ENCODE peak calls at places on chromosomes 1 and 21, in seven cellular contexts. One of them, this sample, is unnamed.

GRCh38 chr1:67019600-67020136 is 34.3 kb downstream of the SLC35D1 start:
- DNase-seq in aorta: no peak
- DNase-seq in gastrocnemius medialis: no peak
- DNase-seq in adrenal gland: no peak
- DNase-seq in A549: no peak
- DNase-seq in BE2C: peak; percentile 34
- DNase-seq in CD4-positive, CD25-positive, alpha-beta regulatory T cell: no peak
- DNase-seq in this sample: no peak

GRCh38 chr1:44323952-44324351 is 31.1 kb downstream of the ERI3 start:
- DNase-seq in aorta: no peak
- DNase-seq in gastrocnemius medialis: peak; percentile 55
- DNase-seq in adrenal gland: no peak
- DNase-seq in A549: no peak
- DNase-seq in BE2C: no peak
- DNase-seq in CD4-positive, CD25-positive, alpha-beta regulatory T cell: no peak
- DNase-seq in this sample: no peak

GRCh38 chr21:19290328-19290727 is 886.7 kb upstream of the TMPRSS15 start:
- DNase-seq in aorta: no peak
- DNase-seq in gastrocnemius medialis: no peak
- DNase-seq in adrenal gland: no peak
- DNase-seq in A549: no peak
- DNase-seq in BE2C: no peak
- DNase-seq in CD4-positive, CD25-positive, alpha-beta regulatory T cell: no peak
- DNase-seq in this sample: no peak

GRCh38 chr1:25583519-25584370 is 32.8 kb upstream of the MAN1C1 start:
- DNase-seq in aorta: no peak
- DNase-seq in gastrocnemius medialis: no peak
- DNase-seq in adrenal gland: no peak
- DNase-seq in A549: no peak
- DNase-seq in BE2C: no peak
- DNase-seq in CD4-positive, CD25-positive, alpha-beta regulatory T cell: no peak
- DNase-seq in this sample: no peak

GRCh38 chr1:21335750-21336168 is 45.5 kb upstream of the ECE1 start:
- DNase-seq in aorta: no peak
- DNase-seq in gastrocnemius medialis: no peak
- DNase-seq in adrenal gland: peak; percentile 71
- DNase-seq in A549: no peak
- DNase-seq in BE2C: peak; percentile 82
- DNase-seq in CD4-positive, CD25-positive, alpha-beta regulatory T cell: no peak
- DNase-seq in this sample: peak; percentile 90

GRCh38 chr1:215793210-215793609 is 226.1 kb downstream of the KCTD3 start:
- DNase-seq in aorta: no peak
- DNase-seq in gastrocnemius medialis: no peak
- DNase-seq in adrenal gland: no peak
- DNase-seq in A549: no peak
- DNase-seq in BE2C: no peak
- DNase-seq in CD4-positive, CD25-positive, alpha-beta regulatory T cell: no peak
- DNase-seq in this sample: no peak

GRCh38 chr1:41670558-41670957 is 186.1 kb upstream of the EDN2 start:
- DNase-seq in aorta: no peak
- DNase-seq in gastrocnemius medialis: no peak
- DNase-seq in adrenal gland: no peak
- DNase-seq in A549: peak; percentile 11
- DNase-seq in BE2C: no peak
- DNase-seq in CD4-positive, CD25-positive, alpha-beta regulatory T cell: no peak
- DNase-seq in this sample: peak; percentile 57

GRCh38 chr1:8370046-8370881 is 52.4 kb downstream of the SLC45A1 start:
- DNase-seq in aorta: no peak
- DNase-seq in gastrocnemius medialis: peak; percentile 20
- DNase-seq in adrenal gland: peak; percentile 14
- DNase-seq in A549: no peak
- DNase-seq in BE2C: no peak
- DNase-seq in CD4-positive, CD25-positive, alpha-beta regulatory T cell: no peak
- DNase-seq in this sample: no peak

GRCh38 chr1:210764536-210764935 is 369.4 kb downstream of the KCNH1 start:
- DNase-seq in aorta: no peak
- DNase-seq in gastrocnemius medialis: no peak
- DNase-seq in adrenal gland: no peak
- DNase-seq in A549: no peak
- DNase-seq in BE2C: no peak
- DNase-seq in CD4-positive, CD25-positive, alpha-beta regulatory T cell: no peak
- DNase-seq in this sample: no peak

GRCh38 chr21:25639922-25640670 is 1.0 kb downstream of the JAM2 start:
- DNase-seq in aorta: peak; percentile 50
- DNase-seq in gastrocnemius medialis: no peak
- DNase-seq in adrenal gland: peak; percentile 46
- DNase-seq in A549: no peak
- DNase-seq in BE2C: peak; percentile 85
- DNase-seq in CD4-positive, CD25-positive, alpha-beta regulatory T cell: no peak
- DNase-seq in this sample: no peak

GRCh38 chr1:48679868-48680267 is 96.8 kb downstream of the BEND5 start:
- DNase-seq in aorta: no peak
- DNase-seq in gastrocnemius medialis: no peak
- DNase-seq in adrenal gland: no peak
- DNase-seq in A549: no peak
- DNase-seq in BE2C: no peak
- DNase-seq in CD4-positive, CD25-positive, alpha-beta regulatory T cell: no peak
- DNase-seq in this sample: no peak

GRCh38 chr1:100496896-100497295 is 41.0 kb upstream of the GPR88 start:
- DNase-seq in aorta: no peak
- DNase-seq in gastrocnemius medialis: no peak
- DNase-seq in adrenal gland: no peak
- DNase-seq in A549: no peak
- DNase-seq in BE2C: no peak
- DNase-seq in CD4-positive, CD25-positive, alpha-beta regulatory T cell: no peak
- DNase-seq in this sample: no peak

GRCh38 chr1:204987689-204988088 is 55.3 kb upstream of the CNTN2 start:
- DNase-seq in aorta: no peak
- DNase-seq in gastrocnemius medialis: no peak
- DNase-seq in adrenal gland: no peak
- DNase-seq in A549: no peak
- DNase-seq in BE2C: no peak
- DNase-seq in CD4-positive, CD25-positive, alpha-beta regulatory T cell: no peak
- DNase-seq in this sample: no peak

GRCh38 chr21:45103966-45104520 is 29.7 kb downstream of the ADARB1 start:
- DNase-seq in aorta: no peak
- DNase-seq in gastrocnemius medialis: no peak
- DNase-seq in adrenal gland: no peak
- DNase-seq in A549: no peak
- DNase-seq in BE2C: no peak
- DNase-seq in CD4-positive, CD25-positive, alpha-beta regulatory T cell: no peak
- DNase-seq in this sample: no peak

GRCh38 chr1:237684236-237684635 is 206.5 kb downstream of the ZP4 start:
- DNase-seq in aorta: no peak
- DNase-seq in gastrocnemius medialis: no peak
- DNase-seq in adrenal gland: no peak
- DNase-seq in A549: peak; percentile 17
- DNase-seq in BE2C: no peak
- DNase-seq in CD4-positive, CD25-positive, alpha-beta regulatory T cell: no peak
- DNase-seq in this sample: no peak

GRCh38 chr1:234433563-234434285 is 45.3 kb downstream of the TARBP1 start:
- DNase-seq in aorta: no peak
- DNase-seq in gastrocnemius medialis: no peak
- DNase-seq in adrenal gland: no peak
- DNase-seq in A549: peak; percentile 60
- DNase-seq in BE2C: no peak
- DNase-seq in CD4-positive, CD25-positive, alpha-beta regulatory T cell: no peak
- DNase-seq in this sample: no peak

GRCh38 chr1:213448360-213448759 is 397.3 kb downstream of the RPS6KC1 start:
- DNase-seq in aorta: no peak
- DNase-seq in gastrocnemius medialis: no peak
- DNase-seq in adrenal gland: no peak
- DNase-seq in A549: no peak
- DNase-seq in BE2C: no peak
- DNase-seq in CD4-positive, CD25-positive, alpha-beta regulatory T cell: no peak
- DNase-seq in this sample: no peak

GRCh38 chr1:33527934-33528333 is 55.5 kb downstream of the ZSCAN20 start:
- DNase-seq in aorta: no peak
- DNase-seq in gastrocnemius medialis: no peak
- DNase-seq in adrenal gland: no peak
- DNase-seq in A549: no peak
- DNase-seq in BE2C: no peak
- DNase-seq in CD4-positive, CD25-positive, alpha-beta regulatory T cell: no peak
- DNase-seq in this sample: no peak
- H3K4me1 ChIP-seq in aorta: no peaks in the 10 kb centered on the region
- H3K4me1 ChIP-seq in gastrocnemius medialis: no peaks in the 10 kb centered on the region
- H3K4me1 ChIP-seq in adrenal gland: no peaks in the 10 kb centered on the region
- H3K4me1 ChIP-seq in A549: no peaks in the 10 kb centered on the region
- H3K4me1 ChIP-seq in BE2C: no peaks in the 10 kb centered on the region
- H3K4me1 ChIP-seq in CD4-positive, CD25-positive, alpha-beta regulatory T cell: no peaks in the 10 kb centered on the region
- H3K4me1 ChIP-seq in this sample: no peaks in the 10 kb centered on the region

DNA sequence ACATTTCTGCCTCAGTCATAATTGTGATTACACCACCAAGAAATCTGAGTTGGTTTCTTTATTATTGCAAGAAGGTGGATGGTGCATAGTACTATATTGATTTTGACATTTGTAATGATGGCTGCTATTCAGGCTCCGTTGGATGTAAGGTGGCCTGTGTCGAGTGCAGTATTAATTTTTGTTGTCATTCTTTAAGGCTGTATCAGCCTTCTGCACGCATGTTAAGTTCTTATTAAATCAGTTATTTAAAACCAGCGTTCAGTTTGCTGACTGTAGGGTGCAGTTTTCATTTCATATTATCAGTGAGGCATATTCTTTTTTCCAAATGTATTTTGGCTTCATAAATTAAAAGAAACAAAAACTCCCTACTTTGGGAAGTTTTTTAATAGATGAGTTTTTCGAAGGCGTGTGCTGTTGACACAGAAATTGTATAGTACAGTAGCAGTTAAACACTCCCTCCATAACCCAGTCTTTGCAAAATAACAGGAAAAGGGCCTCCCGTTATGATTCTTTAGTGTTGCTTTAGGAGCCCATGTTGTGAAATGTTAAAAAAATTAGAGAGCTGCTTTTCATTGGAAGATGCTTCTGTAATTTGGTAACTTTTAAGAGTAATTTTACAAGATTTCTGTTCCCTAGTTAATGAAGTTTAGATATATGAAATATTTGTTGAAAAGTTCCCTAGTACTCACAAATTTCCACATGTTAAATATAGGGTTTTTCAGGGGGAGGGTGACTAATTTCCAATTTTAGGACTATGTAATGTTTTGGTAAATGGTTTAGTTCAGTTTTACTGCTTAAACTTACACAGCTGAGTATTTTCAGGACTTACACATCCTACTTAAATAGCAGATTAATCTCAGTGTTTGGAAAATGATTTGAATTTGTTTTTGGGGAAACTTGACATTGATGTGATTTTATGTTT is 1.9 kb downstream of the CAMSAP2 start:
- DNase-seq in aorta: no peak
- DNase-seq in gastrocnemius medialis: no peak
- DNase-seq in adrenal gland: no peak
- DNase-seq in A549: no peak
- DNase-seq in BE2C: no peak
- DNase-seq in CD4-positive, CD25-positive, alpha-beta regulatory T cell: no peak
- DNase-seq in this sample: no peak
- H3K4me1 ChIP-seq in aorta: peaks cover 3% of the 10 kb centered on the region
- H3K4me1 ChIP-seq in gastrocnemius medialis: peaks cover 34% of the 10 kb centered on the region
- H3K4me1 ChIP-seq in adrenal gland: peaks cover 23% of the 10 kb centered on the region
- H3K4me1 ChIP-seq in A549: peaks cover 38% of the 10 kb centered on the region
- H3K4me1 ChIP-seq in BE2C: peaks cover 12% of the 10 kb centered on the region
- H3K4me1 ChIP-seq in CD4-positive, CD25-positive, alpha-beta regulatory T cell: peaks cover 25% of the 10 kb centered on the region
- H3K4me1 ChIP-seq in this sample: peaks cover 44% of the 10 kb centered on the region

GRCh38 chr1:84541679-84542078 is 32.6 kb downstream of the CTBS start:
- DNase-seq in aorta: no peak
- DNase-seq in gastrocnemius medialis: no peak
- DNase-seq in adrenal gland: no peak
- DNase-seq in A549: peak; percentile 32
- DNase-seq in BE2C: no peak
- DNase-seq in CD4-positive, CD25-positive, alpha-beta regulatory T cell: no peak
- DNase-seq in this sample: no peak

GRCh38 chr1:84540759-84541158 is 33.5 kb downstream of the CTBS start:
- DNase-seq in aorta: no peak
- DNase-seq in gastrocnemius medialis: no peak
- DNase-seq in adrenal gland: no peak
- DNase-seq in A549: no peak
- DNase-seq in BE2C: no peak
- DNase-seq in CD4-positive, CD25-positive, alpha-beta regulatory T cell: no peak
- DNase-seq in this sample: no peak

GRCh38 chr1:84538599-84538998 is 32.2 kb upstream of the GNG5 start:
- DNase-seq in aorta: no peak
- DNase-seq in gastrocnemius medialis: no peak
- DNase-seq in adrenal gland: no peak
- DNase-seq in A549: no peak
- DNase-seq in BE2C: no peak
- DNase-seq in CD4-positive, CD25-positive, alpha-beta regulatory T cell: no peak
- DNase-seq in this sample: no peak

GRCh38 chr1:84539972-84540371 is 33.6 kb upstream of the GNG5 start:
- DNase-seq in aorta: no peak
- DNase-seq in gastrocnemius medialis: no peak
- DNase-seq in adrenal gland: no peak
- DNase-seq in A549: peak; percentile 7
- DNase-seq in BE2C: no peak
- DNase-seq in CD4-positive, CD25-positive, alpha-beta regulatory T cell: no peak
- DNase-seq in this sample: no peak
- H3K4me1 ChIP-seq in aorta: no peaks in the 10 kb centered on the region
- H3K4me1 ChIP-seq in gastrocnemius medialis: no peaks in the 10 kb centered on the region
- H3K4me1 ChIP-seq in adrenal gland: no peaks in the 10 kb centered on the region
- H3K4me1 ChIP-seq in A549: peaks cover 11% of the 10 kb centered on the region
- H3K4me1 ChIP-seq in BE2C: no peaks in the 10 kb centered on the region
- H3K4me1 ChIP-seq in CD4-positive, CD25-positive, alpha-beta regulatory T cell: no peaks in the 10 kb centered on the region
- H3K4me1 ChIP-seq in this sample: no peaks in the 10 kb centered on the region

GRCh38 chr1:200311256-200311655 is 98.6 kb downstream of the ZNF281 start:
- DNase-seq in aorta: no peak
- DNase-seq in gastrocnemius medialis: no peak
- DNase-seq in adrenal gland: no peak
- DNase-seq in A549: no peak
- DNase-seq in BE2C: no peak
- DNase-seq in CD4-positive, CD25-positive, alpha-beta regulatory T cell: no peak
- DNase-seq in this sample: no peak

GRCh38 chr1:200319143-200319542 is 90.7 kb downstream of the ZNF281 start:
- DNase-seq in aorta: no peak
- DNase-seq in gastrocnemius medialis: no peak
- DNase-seq in adrenal gland: no peak
- DNase-seq in A549: no peak
- DNase-seq in BE2C: no peak
- DNase-seq in CD4-positive, CD25-positive, alpha-beta regulatory T cell: no peak
- DNase-seq in this sample: no peak

GRCh38 chr1:200316148-200316803 is 93.6 kb downstream of the ZNF281 start:
- DNase-seq in aorta: no peak
- DNase-seq in gastrocnemius medialis: no peak
- DNase-seq in adrenal gland: no peak
- DNase-seq in A549: no peak
- DNase-seq in BE2C: no peak
- DNase-seq in CD4-positive, CD25-positive, alpha-beta regulatory T cell: no peak
- DNase-seq in this sample: no peak

GRCh38 chr1:200314085-200314750 is 95.6 kb downstream of the ZNF281 start:
- DNase-seq in aorta: no peak
- DNase-seq in gastrocnemius medialis: no peak
- DNase-seq in adrenal gland: no peak
- DNase-seq in A549: peak; percentile 88
- DNase-seq in BE2C: no peak
- DNase-seq in CD4-positive, CD25-positive, alpha-beta regulatory T cell: no peak
- DNase-seq in this sample: peak; percentile 89

DNA sequence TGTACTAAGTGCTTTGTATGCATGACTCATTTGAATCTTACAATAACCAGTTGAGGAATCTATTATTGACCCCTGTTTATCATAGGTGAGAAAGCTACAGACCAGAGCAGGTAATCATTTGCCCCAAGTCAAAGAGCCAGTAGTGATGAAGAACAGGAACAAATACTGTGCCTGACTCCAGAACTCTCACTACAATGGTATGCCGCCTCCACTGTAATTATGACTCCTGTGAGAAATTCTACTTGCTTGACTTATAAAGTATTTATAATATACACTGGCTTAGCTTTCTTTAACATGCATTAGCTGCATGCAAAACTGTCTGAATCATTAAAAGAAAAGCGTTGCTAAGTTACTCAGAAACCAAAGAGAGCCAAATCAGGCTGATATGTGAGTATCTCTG is 92.6 kb downstream of the ZNF281 start:
- DNase-seq in aorta: no peak
- DNase-seq in gastrocnemius medialis: no peak
- DNase-seq in adrenal gland: no peak
- DNase-seq in A549: peak; percentile 29
- DNase-seq in BE2C: no peak
- DNase-seq in CD4-positive, CD25-positive, alpha-beta regulatory T cell: no peak
- DNase-seq in this sample: peak; percentile 57
- H3K4me1 ChIP-seq in aorta: no peaks in the 10 kb centered on the region
- H3K4me1 ChIP-seq in gastrocnemius medialis: no peaks in the 10 kb centered on the region
- H3K4me1 ChIP-seq in adrenal gland: no peaks in the 10 kb centered on the region
- H3K4me1 ChIP-seq in A549: peaks cover 61% of the 10 kb centered on the region
- H3K4me1 ChIP-seq in BE2C: no peaks in the 10 kb centered on the region
- H3K4me1 ChIP-seq in CD4-positive, CD25-positive, alpha-beta regulatory T cell: no peaks in the 10 kb centered on the region
- H3K4me1 ChIP-seq in this sample: peaks cover 28% of the 10 kb centered on the region

This sample was measured in PC-9.